ENCODE peak calls at places on chromosomes 2 and 18, in seven cellular contexts. D, A, T, K, F, Q and X are unnamed samples.
A peak's percentile ranks its signal among the peaks of the same experiment; 100 is the strongest.

GRCh38 chr18:1229634-1230033 is 325.0 kb downstream of the ADCYAP1 start:
- DNase-seq in D (no peak), A (no peak), T (no peak), K (no peak), F (no peak), Q (no peak), X (no peak)

GRCh38 chr18:68847219-68847860 is 49.5 kb downstream of the CCDC102B start:
- DNase-seq in D (no peak), A (no peak), T (no peak), K (no peak), F (peak; percentile 36), Q (no peak), X (peak; percentile 44)

GRCh38 chr2:18522484-18523146 is 37.8 kb downstream of the RDH14 start:
- DNase-seq in D (no peak), A (no peak), T (no peak), K (no peak), F (no peak), Q (no peak), X (peak; percentile 27)

GRCh38 chr18:54775686-54776085 is 52.6 kb upstream of the RAB27B start:
- DNase-seq in D (no peak), A (no peak), T (no peak), K (no peak), F (no peak), Q (no peak), X (peak; percentile 93)

GRCh38 chr18:62659698-62660097 is 55.6 kb upstream of the PHLPP1 start:
- DNase-seq in D (no peak), A (no peak), T (no peak), K (no peak), F (no peak), Q (no peak), X (no peak)

GRCh38 chr2:237165405-237166276 is 80.0 kb downstream of the COPS8 start:
- DNase-seq in D (peak; percentile 58), A (no peak), T (no peak), K (no peak), F (no peak), Q (no peak), X (peak; percentile 45)

GRCh38 chr2:95025406-95026319 is at the start of gene MAL:
- DNase-seq in D (peak; percentile 47), A (no peak), T (no peak), K (no peak), F (no peak), Q (peak; percentile 50), X (no peak)

GRCh38 chr18:62716679-62717058 is 1.3 kb downstream of the PHLPP1 start:
- DNase-seq in D (peak; percentile 73), A (peak; percentile 73), T (peak; percentile 88), K (peak; percentile 66), F (peak; percentile 31), Q (peak; percentile 56), X (no peak)

GRCh38 chr2:27320958-27321543 is 1.8 kb downstream of the MPV17 start:
- DNase-seq in D (peak; percentile 83), A (peak; percentile 44), T (peak; percentile 83), K (peak; percentile 61), F (no peak), Q (no peak), X (peak; percentile 98)

GRCh38 chr2:29113027-29113686 is 2.1 kb upstream of the CLIP4 start:
- DNase-seq in D (no peak), A (no peak), T (no peak), K (no peak), F (no peak), Q (no peak), X (peak; percentile 55)

GRCh38 chr18:4333043-4333442 is 122.1 kb downstream of the DLGAP1 start:
- DNase-seq in D (no peak), A (no peak), T (no peak), K (no peak), F (no peak), Q (no peak), X (no peak)

GRCh38 chr2:29834036-29834540 is 87.3 kb downstream of the ALK start:
- DNase-seq in D (no peak), A (no peak), T (no peak), K (no peak), F (no peak), Q (no peak), X (no peak)

GRCh38 chr2:209933499-209934458 is 68.7 kb upstream of the RPE start:
- DNase-seq in D (no peak), A (peak; percentile 12), T (no peak), K (no peak), F (no peak), Q (no peak), X (peak; percentile 72)

GRCh38 chr2:51085679-51086078 is 53.7 kb upstream of the NRXN1 start:
- DNase-seq in D (no peak), A (no peak), T (no peak), K (no peak), F (no peak), Q (no peak), X (no peak)
- TF ChIP-seq CTCF in D (no peak), A (no peak), T (no peak), K (no peak), F (no peak), Q (no peak), X (no peak)

GRCh38 chr2:88128654-88129312 is 921 bp upstream of the FABP1 start:
- DNase-seq in D (no peak), A (no peak), T (no peak), K (no peak), F (no peak), Q (no peak), X (no peak)

GRCh38 chr2:88133875-88134274 is 6.0 kb upstream of the FABP1 start:
- DNase-seq in D (no peak), A (no peak), T (no peak), K (no peak), F (no peak), Q (no peak), X (no peak)

GRCh38 chr2:88131201-88131998 is 3.5 kb upstream of the FABP1 start:
- DNase-seq in D (no peak), A (peak; percentile 68), T (no peak), K (no peak), F (no peak), Q (no peak), X (no peak)

GRCh38 chr2:88129313-88129959 is 1.6 kb upstream of the FABP1 start:
- DNase-seq in D (no peak), A (peak; percentile 52), T (no peak), K (no peak), F (no peak), Q (no peak), X (no peak)

DNA sequence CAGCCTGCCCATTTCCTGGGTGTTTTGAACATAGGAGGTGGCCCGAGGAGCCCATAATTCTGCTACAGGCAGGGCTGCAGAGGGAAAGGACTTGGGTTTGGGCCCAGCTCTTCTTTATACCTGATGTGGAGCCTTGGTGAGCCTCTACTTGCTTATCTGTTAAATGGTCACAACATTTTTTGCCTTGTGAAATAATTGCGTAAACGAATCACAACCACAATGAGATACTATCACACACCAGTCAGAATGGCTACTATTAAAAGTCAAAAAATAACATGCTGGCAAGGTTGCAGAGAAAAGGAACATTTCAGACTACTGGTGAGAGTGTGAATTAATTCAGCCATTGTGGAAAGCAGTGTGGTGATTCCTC is 4.1 kb upstream of the FABP1 start:
- DNase-seq in D (no peak), A (no peak), T (no peak), K (no peak), F (no peak), Q (no peak), X (no peak)
- H3K4me3 ChIP-seq in D (no peak overlapping the region), A (no peak overlapping the region), T (no peak overlapping the region), K (no peak overlapping the region), F (no peak overlapping the region), Q (no peak overlapping the region), X (no peak overlapping the region)

GRCh38 chr2:71455741-71456569 is 2.6 kb downstream of the DYSF start:
- DNase-seq in D (no peak), A (no peak), T (no peak), K (no peak), F (no peak), Q (no peak), X (no peak)

GRCh38 chr2:71452565-71452964 is 796 bp upstream of the DYSF start:
- DNase-seq in D (peak; percentile 72), A (no peak), T (peak; percentile 83), K (no peak), F (peak; percentile 17), Q (peak; percentile 23), X (peak; percentile 91)

GRCh38 chr2:71455011-71455740 is 1.8 kb downstream of the DYSF start:
- DNase-seq in D (no peak), A (no peak), T (no peak), K (no peak), F (no peak), Q (no peak), X (no peak)

GRCh38 chr2:71453404-71454220 is at the start of gene DYSF:
- DNase-seq in D (no peak), A (no peak), T (peak; percentile 94), K (peak; percentile 77), F (no peak), Q (no peak), X (peak; percentile 33)

DNA sequence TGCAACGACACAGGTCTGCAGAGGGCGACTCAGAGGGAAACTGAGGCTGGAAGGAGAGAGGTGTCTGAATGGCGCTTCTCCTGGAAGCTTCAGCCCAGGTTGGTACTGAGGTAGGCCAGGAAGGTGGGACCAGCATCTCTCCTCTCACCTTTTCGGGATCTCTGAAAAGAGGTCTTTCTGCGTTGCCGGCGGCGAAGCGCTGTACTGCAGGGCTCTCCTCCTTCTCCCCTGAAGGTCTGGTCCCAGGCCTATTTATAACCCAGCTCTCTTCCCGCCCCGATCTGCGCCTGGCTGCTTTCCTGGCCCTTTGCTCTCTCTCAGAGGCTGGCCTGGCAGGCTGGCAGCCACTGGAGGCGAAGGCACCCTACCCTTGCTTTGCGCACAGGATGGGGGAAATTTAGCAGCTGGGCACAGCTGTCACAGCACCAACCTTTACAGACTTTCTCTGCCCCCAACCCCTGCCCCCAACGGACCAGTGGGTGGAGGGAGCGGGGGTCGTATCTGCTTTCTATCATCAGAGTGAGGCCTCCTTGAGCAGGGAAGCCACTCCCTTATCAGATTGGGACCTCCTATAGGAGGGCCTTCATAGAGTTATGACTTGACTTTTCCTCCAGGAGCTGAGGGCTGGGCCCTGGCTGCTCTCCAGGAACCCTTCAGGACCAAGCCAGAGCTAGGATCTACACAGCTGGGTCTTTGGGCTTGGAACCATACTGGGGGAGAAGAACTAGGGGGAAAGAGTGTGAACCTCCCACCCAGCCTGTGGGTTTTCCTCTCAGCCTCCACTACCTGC is 1.1 kb downstream of the DYSF start:
- DNase-seq in D (no peak), A (no peak), T (no peak), K (no peak), F (no peak), Q (no peak), X (no peak)
- TF ChIP-seq CTCF in D (no peak), A (no peak), T (no peak), K (no peak), F (no peak), Q (no peak), X (no peak)

GRCh38 chr2:165594231-165594934 is 124.9 kb downstream of the CSRNP3 start:
- DNase-seq in D (no peak), A (no peak), T (no peak), K (no peak), F (no peak), Q (no peak), X (no peak)
- H3K4me3 ChIP-seq in D (no peak overlapping the region), A (no peak overlapping the region), T (no peak overlapping the region), K (no peak overlapping the region), F (no peak overlapping the region), Q (no peak overlapping the region), X (no peak overlapping the region)

DNA sequence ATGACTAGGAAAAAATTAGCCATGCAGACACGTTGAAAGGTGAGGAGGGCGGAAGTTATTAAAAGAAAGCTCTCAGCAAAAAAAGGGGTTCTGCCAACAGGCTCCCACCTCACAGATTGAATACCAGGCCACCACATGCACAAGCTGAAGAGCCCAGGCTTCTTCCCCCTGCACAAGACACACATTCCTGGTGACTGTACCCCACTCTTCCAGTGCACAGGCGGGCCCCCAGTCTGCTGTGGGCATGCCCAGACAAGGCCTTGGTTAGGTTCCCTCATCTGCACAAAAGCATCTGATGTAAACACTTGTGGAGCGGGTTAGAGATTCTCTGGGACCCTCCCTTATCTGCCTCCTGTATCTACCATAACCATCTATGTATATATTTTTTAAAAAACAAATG is 81.7 kb downstream of the AGPS start:
- DNase-seq in D (no peak), A (no peak), T (no peak), K (no peak), F (no peak), Q (no peak), X (peak; percentile 76)
- TF ChIP-seq CTCF in D (no peak), A (no peak), T (no peak), K (no peak), F (no peak), Q (no peak), X (no peak)